ENCODE peak calls at places on chromosomes 3 and 15, in seven cellular contexts. Z is fibroblast of lung, Y is foreskin fibroblast, T is skeletal muscle cell, C is esophagus squamous epithelium, B is heart right ventricle, R is IMR-90. N is an unnamed sample.

GRCh38 chr3:69085543-69086132 is 901 bp downstream of the ARL6IP5 start:
- DNase-seq in R (no peak), B (no peak), T (no peak), Y (peak), C (no peak), Z (peak), N (peak)

GRCh38 chr3:184380627-184381260 is 890 bp downstream of the CHRD start:
- DNase-seq in T (no peak), Z (no peak), B (no peak), R (no peak), Y (no peak), C (no peak), N (no peak)

GRCh38 chr3:60841355-60841754 is 409.9 kb downstream of the FHIT start:
- DNase-seq in Y (no peak), T (peak), R (no peak), C (no peak), Z (peak), B (no peak), N (no peak)

GRCh38 chr15:51634591-51635198 is 12.1 kb upstream of the DMXL2 start:
- DNase-seq in Y (peak), B (no peak), Z (peak), R (peak), T (no peak), C (no peak), N (no peak)

GRCh38 chr3:46578973-46579755 is 13.1 kb upstream of the LRRC2 start:
- DNase-seq in C (no peak), Y (no peak), R (no peak), T (no peak), Z (no peak), B (no peak), N (no peak)

GRCh38 chr3:124935264-124935663 is 713 bp upstream of the MUC13 start:
- DNase-seq in Z (no peak), Y (no peak), C (no peak), R (no peak), T (no peak), B (no peak), N (no peak)

GRCh38 chr15:39745415-39745814 is 37.2 kb downstream of the FSIP1 start:
- DNase-seq in B (no peak), R (no peak), Z (no peak), T (no peak), C (no peak), Y (no peak), N (no peak)

GRCh38 chr3:151171145-151171544 is 31.9 kb downstream of the GPR171 start:
- DNase-seq in C (no peak), T (no peak), R (peak), Y (no peak), B (peak), Z (peak), N (peak)

GRCh38 chr3:45551214-45552010 is 43.1 kb upstream of the LIMD1 start:
- DNase-seq in Y (peak), B (peak), R (peak), Z (peak), T (peak), C (no peak), N (peak)

GRCh38 chr15:73694419-73694818 is 10.2 kb downstream of the CD276 start:
- DNase-seq in T (no peak), Y (no peak), B (no peak), C (no peak), R (peak), Z (peak), N (no peak)

GRCh38 chr3:127970966-127971592 is 56.0 kb downstream of the KBTBD12 start:
- DNase-seq in R (peak), C (no peak), B (peak), Z (peak), T (no peak), Y (peak), N (no peak)

GRCh38 chr15:43958894-43959330 is 132.1 kb downstream of the WDR76 start:
- DNase-seq in R (peak), C (no peak), Z (peak), Y (peak), B (no peak), T (no peak), N (no peak)

GRCh38 chr3:47019201-47019600 is 39.7 kb downstream of the NBEAL2 start:
- DNase-seq in C (no peak), B (no peak), R (peak), Z (no peak), T (no peak), Y (no peak), N (no peak)

GRCh38 chr3:43872901-43873300 is 182.2 kb downstream of the ABHD5 start:
- DNase-seq in Y (no peak), B (no peak), C (no peak), T (no peak), R (peak), Z (peak), N (no peak)

GRCh38 chr15:33031324-33031736 is 163.2 kb downstream of the FMN1 start:
- DNase-seq in C (no peak), R (peak), Y (peak), B (no peak), T (peak), Z (peak), N (no peak)

GRCh38 chr15:27834684-27835083 is 264.4 kb downstream of the OCA2 start:
- DNase-seq in T (no peak), Z (no peak), B (no peak), C (no peak), R (no peak), Y (no peak), N (no peak)

GRCh38 chr3:122938756-122939425 is 88.7 kb downstream of the SEMA5B start:
- DNase-seq in B (no peak), Y (no peak), Z (no peak), R (no peak), T (no peak), C (no peak), N (no peak)

GRCh38 chr3:15634671-15635661 is 33.4 kb downstream of the BTD start:
- DNase-seq in Z (peak), C (no peak), T (peak), Y (peak), B (no peak), R (peak), N (no peak)

GRCh38 chr15:80898040-80898439 is 91.6 kb downstream of the MESD start:
- DNase-seq in T (no peak), Y (no peak), R (no peak), Z (peak), B (no peak), C (no peak), N (no peak)

GRCh38 chr3:194585880-194586281 is 47.3 kb downstream of the TMEM44 start:
- DNase-seq in Z (no peak), B (no peak), T (no peak), Y (no peak), C (no peak), R (no peak), N (no peak)

GRCh38 chr15:78637776-78638435 is 3.1 kb downstream of the CHRNB4 start:
- DNase-seq in Y (no peak), Z (no peak), C (no peak), B (no peak), R (no peak), T (no peak), N (no peak)

GRCh38 chr3:88061749-88062148 is 2.7 kb downstream of the ZNF654 start:
- DNase-seq in Z (no peak), T (no peak), R (no peak), Y (no peak), C (no peak), B (no peak), N (no peak)

GRCh38 chr3:14537590-14538450 is 2.3 kb downstream of the GRIP2 start:
- DNase-seq in C (no peak), R (no peak), Y (no peak), Z (no peak), B (no peak), T (no peak), N (peak)

GRCh38 chr3:151200586-151200985 is 2.4 kb downstream of the GPR171 start:
- DNase-seq in Y (no peak), Z (no peak), C (no peak), B (no peak), R (no peak), T (no peak), N (no peak)

GRCh38 chr3:187263270-187263669 is 28.3 kb downstream of the MASP1 start:
- DNase-seq in Y (no peak), Z (peak), C (no peak), R (peak), T (no peak), B (no peak), N (no peak)

GRCh38 chr3:47930979-47931378 is 85.2 kb downstream of the MAP4 start:
- DNase-seq in Y (no peak), Z (no peak), B (no peak), T (no peak), C (no peak), R (no peak), N (no peak)

GRCh38 chr3:24853685-24854341 is 359.2 kb upstream of the THRB start:
- DNase-seq in Z (no peak), Y (no peak), T (no peak), R (no peak), C (no peak), B (no peak), N (no peak)

GRCh38 chr3:111999924-112000835 is 1.5 kb downstream of the TAGLN3 start:
- DNase-seq in C (no peak), Y (no peak), Z (peak), T (no peak), B (no peak), R (peak), N (no peak)

GRCh38 chr15:68418611-68419161 is 13.3 kb downstream of the ITGA11 start:
- DNase-seq in B (no peak), C (no peak), T (peak), Z (peak), R (peak), Y (no peak), N (no peak)

GRCh38 chr15:50257924-50258323 is 7.6 kb downstream of the HDC start:
- DNase-seq in Y (peak), C (no peak), R (peak), T (peak), B (no peak), Z (peak), N (no peak)

GRCh38 chr3:12901631-12902045 is 60.3 kb upstream of the RPL32 start:
- DNase-seq in T (no peak), B (no peak), R (no peak), Y (no peak), C (no peak), Z (no peak), N (no peak)

GRCh38 chr3:56986347-56986746 is 74.1 kb upstream of the SPATA12 start:
- DNase-seq in R (no peak), B (no peak), C (no peak), Z (no peak), Y (no peak), T (no peak), N (no peak)

GRCh38 chr3:129892857-129893615 is 475 bp downstream of the TMCC1 start:
- DNase-seq in R (no peak), Y (no peak), B (peak), C (no peak), T (peak), Z (peak), N (peak)

GRCh38 chr3:100231668-100232067 is 29.1 kb upstream of the TBC1D23 start:
- DNase-seq in Y (no peak), B (no peak), T (no peak), R (peak), C (no peak), Z (peak), N (no peak)

GRCh38 chr3:143203848-143204247 is 84.3 kb downstream of the CHST2 start:
- DNase-seq in T (peak), Z (peak), B (no peak), Y (peak), R (peak), C (no peak), N (no peak)

GRCh38 chr15:67805008-67805681 is 20.2 kb upstream of the SKOR1 start:
- DNase-seq in Y (no peak), B (no peak), R (no peak), C (no peak), Z (no peak), T (no peak), N (no peak)

GRCh38 chr15:80439140-80439539 is 35.0 kb downstream of the ARNT2 start:
- DNase-seq in Y (no peak), Z (no peak), T (no peak), R (no peak), C (no peak), B (no peak), N (no peak)

GRCh38 chr15:44566176-44566575 is 29.2 kb downstream of the EIF3J start:
- DNase-seq in C (no peak), R (no peak), B (no peak), Y (no peak), T (no peak), Z (no peak), N (no peak)

GRCh38 chr3:170458285-170458684 is 39.6 kb downstream of the CLDN11 start:
- DNase-seq in Y (no peak), C (no peak), T (no peak), R (no peak), B (no peak), Z (no peak), N (no peak)

GRCh38 chr3:5122030-5122740 is at the start of gene ARL8B:
- DNase-seq in Y (peak), C (peak), T (peak), B (peak), R (peak), Z (peak), N (peak)

GRCh38 chr3:5128861-5129260 is 6.8 kb downstream of the ARL8B start:
- DNase-seq in T (no peak), Z (no peak), B (no peak), R (no peak), C (no peak), Y (no peak), N (no peak)

GRCh38 chr3:5122741-5123706 is 932 bp downstream of the ARL8B start:
- DNase-seq in R (peak), Z (peak), T (peak), B (peak), Y (peak), C (no peak), N (peak)

GRCh38 chr3:5123937-5124336 is 1.8 kb downstream of the ARL8B start:
- DNase-seq in B (no peak), T (no peak), Z (no peak), Y (no peak), R (no peak), C (no peak), N (no peak)

DNA sequence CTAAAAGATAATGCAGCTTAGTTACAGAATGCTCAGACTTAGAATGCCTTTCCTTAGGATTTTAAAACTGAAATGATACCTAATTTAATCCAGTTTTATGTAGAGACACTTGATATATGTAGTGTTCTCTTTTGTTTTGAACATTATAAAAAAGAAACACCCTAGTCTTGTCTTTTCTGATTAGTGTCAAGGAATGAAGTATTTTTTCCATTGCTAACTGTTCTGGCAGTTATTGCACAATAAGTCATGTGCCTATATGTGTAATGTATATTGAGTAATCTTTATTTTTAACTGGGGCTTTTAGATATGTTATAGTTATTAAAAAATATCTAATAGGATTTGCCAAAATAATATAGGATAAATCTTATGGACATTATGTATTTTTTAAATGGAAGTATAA is 4.5 kb downstream of the ARL8B start:
- DNase-seq in C (no peak), Z (peak), R (peak), Y (peak), T (no peak), B (no peak), N (no peak)
- H3K4me3 ChIP-seq in C (no peak), Z (no peak), R (no peak), Y (no peak), T (no peak), B (no peak), N (no peak)

DNA sequence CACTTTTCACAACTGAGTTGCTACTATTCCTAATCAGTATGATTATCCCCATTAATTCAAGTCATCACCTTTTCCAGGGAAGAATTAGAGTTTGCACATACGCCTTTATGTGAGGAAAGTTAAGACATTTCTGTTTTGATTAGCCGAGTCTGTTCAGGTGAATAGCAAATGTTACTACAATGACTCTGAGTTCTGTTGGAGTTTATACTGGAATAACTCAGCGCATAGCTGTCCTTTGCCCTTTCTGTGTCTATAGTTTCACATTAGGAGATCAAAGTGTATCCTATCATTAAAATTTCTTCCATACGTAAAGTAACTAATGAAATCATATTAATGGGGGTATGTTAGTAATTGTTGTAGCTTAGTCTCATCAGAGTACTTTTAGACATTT is 4.9 kb downstream of the RAB8B start:
- DNase-seq in T (no peak), Y (no peak), C (no peak), R (no peak), B (no peak), Z (no peak), N (no peak)
- H3K4me3 ChIP-seq in T (no peak), Y (no peak), C (peak), R (no peak), B (no peak), Z (peak), N (no peak)

GRCh38 chr15:41080144-41080543 is 35.9 kb downstream of the INO80 start:
- DNase-seq in T (no peak), C (no peak), B (no peak), Y (no peak), Z (no peak), R (no peak), N (no peak)
- H3K4me3 ChIP-seq in T (no peak), C (no peak), B (no peak), Y (no peak), Z (no peak), R (no peak), N (no peak)

GRCh38 chr3:39109086-39109485 is 1.6 kb downstream of the TTC21A start:
- DNase-seq in B (no peak), Y (no peak), R (no peak), Z (no peak), T (no peak), C (no peak), N (no peak)
- H3K4me3 ChIP-seq in B (no peak), Y (no peak), R (no peak), Z (no peak), T (no peak), C (no peak), N (no peak)

DNA sequence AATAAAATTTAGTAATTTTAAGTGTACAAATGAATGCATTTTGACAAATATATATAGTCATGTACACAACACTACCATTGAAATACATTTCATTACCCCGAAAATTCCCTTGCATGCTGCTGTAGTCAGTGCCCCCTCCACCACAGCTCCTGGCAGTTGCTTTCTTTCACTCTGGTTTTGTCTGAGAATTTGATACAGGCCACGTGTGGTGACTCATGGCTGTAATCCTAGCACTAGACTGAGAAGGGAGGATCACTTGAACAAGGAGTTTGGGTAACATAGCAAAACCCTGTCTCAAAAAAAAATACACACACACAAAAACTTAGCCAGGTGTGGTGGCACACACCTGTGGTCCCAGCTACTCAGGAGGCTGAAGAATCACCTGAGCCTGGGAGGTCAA is 65.4 kb downstream of the TFRC start:
- DNase-seq in R (peak), T (peak), Z (peak), Y (peak), C (no peak), B (no peak), N (no peak)
- H3K4me3 ChIP-seq in R (no peak), T (no peak), Z (no peak), Y (no peak), C (no peak), B (no peak), N (no peak)

GRCh38 chr3:185687479-185687878 is 101.4 kb downstream of the SENP2 start:
- DNase-seq in Z (peak), B (no peak), Y (peak), T (no peak), C (no peak), R (peak), N (no peak)
- H3K4me3 ChIP-seq in Z (no peak), B (no peak), Y (no peak), T (no peak), C (no peak), R (no peak), N (no peak)

N was measured in aorta.